ENCODE peak calls at places on chromosomes 16 and 17, in nine cellular contexts. S is cardiac fibroblast, X is epithelial cell of proximal tubule, T is fibroblast of lung, D is stomach, L is keratinocyte, M is lower leg skin, G is MM.1S, Y is heart left ventricle. Q is an unnamed sample.

GRCh38 chr17:78883533-78884131 is 19.4 kb downstream of the CEP295NL start:
- DNase-seq in G (no peak), D (peak), X (peak), T (peak), M (peak), L (no peak), S (peak), Y (peak), Q (peak)

GRCh38 chr16:47503936-47504335 is 42.8 kb downstream of the PHKB start:
- DNase-seq in M (no peak), L (no peak), D (no peak), X (no peak), Y (no peak), S (no peak), T (peak), G (no peak), Q (peak)

GRCh38 chr16:626787-627457 is 3.9 kb upstream of the WFIKKN1 start:
- DNase-seq in Y (no peak), D (no peak), L (peak), X (peak), S (peak), T (peak), M (peak), G (no peak), Q (peak)

GRCh38 chr17:11986179-11986938 is 10.9 kb downstream of the ZNF18 start:
- DNase-seq in T (peak), S (no peak), Y (peak), X (no peak), M (no peak), D (no peak), L (no peak), G (no peak), Q (peak)

GRCh38 chr16:53695070-53695469 is 8.6 kb downstream of the RPGRIP1L start:
- DNase-seq in D (no peak), M (no peak), X (peak), T (peak), L (no peak), G (no peak), S (no peak), Y (no peak), Q (peak)

GRCh38 chr16:86026916-86027315 is 128.0 kb downstream of the IRF8 start:
- DNase-seq in M (peak), G (no peak), L (no peak), S (no peak), D (no peak), X (no peak), T (no peak), Y (no peak), Q (no peak)

GRCh38 chr17:79500738-79501533 is 109.9 kb downstream of the RBFOX3 start:
- DNase-seq in Y (no peak), L (no peak), D (no peak), M (no peak), T (no peak), X (no peak), G (no peak), S (no peak), Q (no peak)

GRCh38 chr16:3004781-3005284 is 7.9 kb upstream of the CLDN9 start:
- DNase-seq in M (no peak), X (no peak), Y (no peak), S (no peak), D (peak), T (no peak), G (no peak), L (no peak), Q (no peak)

GRCh38 chr17:78790552-78790951 is 8.5 kb upstream of the CYTH1 start:
- DNase-seq in S (no peak), M (no peak), D (no peak), X (no peak), Y (no peak), T (no peak), G (no peak), L (no peak), Q (no peak)

GRCh38 chr17:68820476-68820824 is 134.7 kb downstream of the ABCA8 start:
- DNase-seq in D (no peak), Y (no peak), S (no peak), T (no peak), X (no peak), L (no peak), G (no peak), M (no peak), Q (no peak)

GRCh38 chr16:65725156-65725845 is 603.4 kb upstream of the CDH11 start:
- DNase-seq in Y (no peak), T (peak), G (no peak), S (peak), X (no peak), M (peak), L (no peak), D (no peak), Q (no peak)

GRCh38 chr16:19123535-19124178 is 9.9 kb downstream of the ITPRIPL2 start:
- DNase-seq in Y (no peak), D (peak), T (no peak), M (no peak), L (no peak), X (no peak), G (no peak), S (peak), Q (no peak)

GRCh38 chr17:28038802-28039600 is 3.5 kb upstream of the NLK start:
- DNase-seq in X (no peak), L (no peak), G (no peak), M (no peak), S (no peak), T (peak), Y (no peak), D (no peak), Q (peak)

GRCh38 chr17:73050797-73051196 is 41.7 kb downstream of the SLC39A11 start:
- DNase-seq in Y (no peak), X (no peak), G (no peak), M (no peak), S (no peak), L (no peak), T (no peak), D (no peak), Q (no peak)

GRCh38 chr17:5434984-5435383 is 4.0 kb downstream of the C1QBP start:
- DNase-seq in Y (no peak), L (no peak), M (no peak), T (no peak), S (no peak), D (no peak), X (no peak), G (no peak), Q (no peak)

GRCh38 chr17:30091771-30092170 is 24.8 kb upstream of the NSRP1 start:
- DNase-seq in S (peak), M (no peak), Y (no peak), L (no peak), X (peak), G (no peak), T (peak), D (no peak), Q (peak)

GRCh38 chr17:59331929-59332889 is 754 bp downstream of the YPEL2 start:
- DNase-seq in M (peak), L (no peak), X (no peak), Y (peak), G (no peak), T (no peak), D (peak), S (peak), Q (no peak)

GRCh38 chr17:59332890-59333377 is 1.5 kb downstream of the YPEL2 start:
- DNase-seq in X (no peak), Y (peak), G (no peak), T (no peak), L (no peak), S (peak), D (peak), M (peak), Q (peak)

GRCh38 chr17:59331129-59331928 is at the start of gene YPEL2:
- DNase-seq in Y (peak), G (peak), M (peak), L (no peak), D (peak), S (peak), T (peak), X (no peak), Q (peak)

GRCh38 chr17:59335685-59336084 is 4.2 kb downstream of the YPEL2 start:
- DNase-seq in M (no peak), Y (no peak), G (no peak), L (no peak), D (no peak), S (no peak), T (no peak), X (no peak), Q (no peak)

GRCh38 chr17:59333845-59334244 is 2.4 kb downstream of the YPEL2 start:
- DNase-seq in T (no peak), L (no peak), D (no peak), G (no peak), S (no peak), Y (no peak), M (no peak), X (no peak), Q (no peak)
- H3K4me3 ChIP-seq in T (no peak), L (no peak), D (peak), G (no peak), S (no peak), Y (peak), M (no peak), X (peak), Q (no peak)

GRCh38 chr17:81553018-81553615 is 964 bp upstream of the FAAP100 start:
- DNase-seq in M (peak), Y (peak), L (peak), D (peak), X (no peak), T (peak), G (peak), S (peak), Q (peak)
- TF ChIP-seq CTCF in M (no peak), Y (no peak), L (peak), D (no peak), X (peak), T (no peak), G (peak), S (no peak), Q (no peak)

DNA sequence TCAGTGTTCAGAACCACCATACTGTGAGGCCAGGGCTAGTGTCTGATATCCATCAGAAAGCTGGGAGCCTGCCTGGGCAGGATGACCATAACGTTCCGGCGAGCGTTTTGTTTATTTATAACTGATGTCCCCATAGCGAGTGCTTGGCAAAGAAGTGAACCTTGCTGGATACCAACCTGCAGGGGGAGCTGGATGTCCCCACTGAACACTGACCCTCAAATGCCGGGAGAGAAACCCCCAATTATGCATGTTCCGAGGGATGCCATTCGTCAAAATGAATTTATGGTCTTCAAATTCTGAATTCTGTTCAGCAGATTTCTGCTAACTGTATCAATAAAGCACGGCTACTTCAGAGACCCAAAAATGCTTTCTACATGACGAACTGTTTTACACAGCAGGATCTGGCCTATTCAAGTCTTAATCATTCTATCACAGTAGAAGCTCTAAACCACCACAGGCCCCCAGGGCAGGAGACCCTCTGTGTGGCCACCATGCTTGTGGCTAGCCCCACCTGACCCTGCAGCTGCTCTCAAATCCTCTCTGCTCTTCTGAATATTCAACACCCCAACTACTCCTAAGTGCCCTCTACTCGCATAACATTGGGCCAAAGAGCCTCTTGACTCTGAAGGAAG is 15.2 kb downstream of the MED24 start:
- DNase-seq in L (no peak), S (peak), G (no peak), Y (peak), M (no peak), X (no peak), D (peak), T (peak), Q (peak)
- H3K4me3 ChIP-seq in L (no peak), S (no peak), G (no peak), Y (peak), M (no peak), X (no peak), D (no peak), T (no peak), Q (no peak)

GRCh38 chr16:4873091-4873490 is 25.8 kb downstream of the UBN1 start:
- DNase-seq in T (no peak), Y (no peak), D (no peak), L (no peak), M (peak), S (no peak), G (no peak), X (no peak), Q (no peak)

GRCh38 chr16:4879049-4879448 is 31.8 kb downstream of the UBN1 start:
- DNase-seq in X (no peak), M (no peak), D (no peak), G (no peak), T (no peak), L (no peak), Y (no peak), S (no peak), Q (peak)

GRCh38 chr16:4876646-4877297 is 29.5 kb downstream of the UBN1 start:
- DNase-seq in L (no peak), T (no peak), D (no peak), M (no peak), G (no peak), S (no peak), Y (no peak), X (no peak), Q (no peak)

GRCh38 chr16:4877298-4877685 is 30.0 kb downstream of the UBN1 start:
- DNase-seq in M (no peak), L (no peak), S (no peak), G (no peak), Y (no peak), D (no peak), T (no peak), X (no peak), Q (no peak)

GRCh38 chr16:4874686-4875085 is 27.4 kb downstream of the UBN1 start:
- DNase-seq in D (no peak), Y (no peak), S (no peak), M (no peak), G (no peak), L (no peak), X (no peak), T (no peak), Q (no peak)
- TF ChIP-seq CTCF in D (no peak), Y (no peak), S (no peak), M (no peak), G (no peak), L (no peak), X (no peak), T (no peak), Q (no peak)

GRCh38 chr16:54879681-54880080 is 51.0 kb upstream of the IRX5 start:
- DNase-seq in S (no peak), X (no peak), T (no peak), Y (no peak), D (no peak), M (no peak), L (no peak), G (no peak), Q (peak)

GRCh38 chr16:54886078-54886477 is 44.6 kb upstream of the IRX5 start:
- DNase-seq in D (no peak), M (no peak), L (no peak), G (no peak), X (no peak), S (no peak), Y (no peak), T (no peak), Q (no peak)

GRCh38 chr16:54883358-54883757 is 47.3 kb upstream of the IRX5 start:
- DNase-seq in S (no peak), M (no peak), G (no peak), Y (no peak), D (no peak), L (no peak), X (no peak), T (no peak), Q (no peak)

DNA sequence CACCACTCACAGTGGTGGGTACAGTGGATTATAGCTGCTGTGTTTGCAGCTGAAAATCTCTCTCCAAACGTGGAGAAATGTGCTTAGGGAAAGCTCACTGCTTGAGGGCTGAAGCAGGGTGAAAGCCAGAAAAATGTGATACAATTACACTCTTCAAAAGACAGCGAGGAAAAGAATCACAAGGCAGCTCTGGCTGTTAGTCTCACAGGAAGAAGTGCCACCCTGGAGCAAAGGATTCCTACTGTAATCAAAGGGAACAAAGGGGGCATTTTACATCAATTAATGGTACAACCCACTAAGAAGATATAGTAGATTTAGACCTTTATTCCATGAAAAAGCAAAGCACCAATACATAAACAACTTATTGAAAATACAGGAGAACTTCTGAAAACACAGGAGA is 48.1 kb upstream of the IRX5 start:
- DNase-seq in Y (no peak), M (no peak), X (no peak), T (no peak), D (no peak), G (no peak), L (no peak), S (no peak), Q (no peak)
- H3K4me3 ChIP-seq in Y (no peak), M (no peak), X (no peak), T (no peak), D (no peak), G (no peak), L (no peak), S (no peak), Q (no peak)

GRCh38 chr17:21019976-21020575 is 22.7 kb downstream of the USP22 start:
- DNase-seq in S (peak), T (no peak), Y (no peak), D (peak), M (no peak), G (peak), L (no peak), X (no peak), Q (peak)
- TF ChIP-seq CTCF in S (peak), T (no peak), Y (peak), D (no peak), M (no peak), G (peak), L (peak), X (peak), Q (peak)

GRCh38 chr16:57479422-57480126 is 6.7 kb downstream of the DOK4 start:
- DNase-seq in Y (peak), X (no peak), D (peak), T (peak), G (no peak), L (no peak), S (peak), M (no peak), Q (peak)

GRCh38 chr16:57477531-57478202 is 8.6 kb downstream of the DOK4 start:
- DNase-seq in X (no peak), M (no peak), S (no peak), T (no peak), G (no peak), D (no peak), Y (no peak), L (no peak), Q (no peak)

GRCh38 chr16:57478396-57479024 is 7.8 kb downstream of the DOK4 start:
- DNase-seq in Y (no peak), S (no peak), G (no peak), D (no peak), M (no peak), L (no peak), X (no peak), T (no peak), Q (no peak)

GRCh38 chr16:57480127-57480753 is 6.1 kb downstream of the DOK4 start:
- DNase-seq in S (peak), G (no peak), Y (peak), L (no peak), X (no peak), M (no peak), D (peak), T (peak), Q (peak)

GRCh38 chr16:57479043-57479421 is 7.3 kb downstream of the DOK4 start:
- DNase-seq in X (no peak), L (no peak), S (no peak), Y (no peak), M (no peak), D (no peak), G (no peak), T (no peak), Q (no peak)
- H3K4me3 ChIP-seq in X (peak), L (no peak), S (peak), Y (peak), M (no peak), D (peak), G (no peak), T (peak), Q (peak)

GRCh38 chr17:61352771-61353170 is 46.9 kb upstream of the TBX2 start:
- DNase-seq in X (no peak), M (no peak), Y (no peak), T (no peak), L (no peak), S (no peak), G (no peak), D (no peak), Q (no peak)

GRCh38 chr17:61352408-61352770 is 47.3 kb upstream of the TBX2 start:
- DNase-seq in Y (no peak), L (no peak), X (no peak), G (no peak), S (peak), D (no peak), T (peak), M (no peak), Q (no peak)

GRCh38 chr17:61345825-61346628 is 53.6 kb upstream of the TBX2 start:
- DNase-seq in X (no peak), S (no peak), G (no peak), T (no peak), Y (no peak), M (no peak), D (no peak), L (no peak), Q (no peak)

GRCh38 chr17:61351745-61352407 is 47.8 kb upstream of the TBX2 start:
- DNase-seq in L (no peak), M (no peak), G (no peak), D (no peak), X (no peak), T (no peak), Y (no peak), S (no peak), Q (no peak)

GRCh38 chr17:61349350-61349749 is 50.3 kb upstream of the TBX2 start:
- DNase-seq in G (no peak), Y (no peak), L (no peak), D (no peak), M (no peak), X (no peak), T (no peak), S (no peak), Q (peak)
- TF ChIP-seq CTCF in G (no peak), Y (no peak), L (no peak), D (no peak), M (no peak), X (peak), T (peak), S (peak), Q (peak)